ENCODE peak calls at places on chromosomes 6 and 20, in ten cellular contexts. H is activated CD4-positive, CD25-positive, alpha-beta regulatory T cell; U is C1 segment of cervical spinal cord; L is hepatocyte; N is NCI-H187 treated with DMSO at 0.1 percent for 48 hours; X is SK-N-SH; Y is progenitor cell of endocrine pancreas; R is cardiac fibroblast; F is iPS-NIHi11; G is CD8-positive, alpha-beta T cell. D is an unnamed sample.

GRCh38 chr20:23246682-23247664 is 103.6 kb upstream of the NXT1 start:
- DNase-seq in U (no peak), H (no peak), G (no peak), X (no peak), L (no peak), F (no peak), N (no peak), Y (no peak), R (no peak), D (no peak)

GRCh38 chr20:13231031-13231752 is 10.1 kb downstream of the ISM1 start:
- DNase-seq in H (no peak), L (no peak), U (no peak), X (no peak), Y (no peak), G (no peak), R (peak), F (no peak), N (no peak), D (peak)

GRCh38 chr6:33965766-33966165 is 162.0 kb upstream of the MLN start:
- DNase-seq in Y (no peak), X (no peak), H (no peak), N (no peak), U (no peak), R (no peak), G (no peak), L (no peak), F (no peak), D (peak)

GRCh38 chr6:142013286-142013685 is 119.4 kb upstream of the GJE1 start:
- DNase-seq in X (no peak), U (no peak), Y (no peak), R (peak), G (no peak), N (no peak), H (no peak), F (no peak), L (no peak), D (no peak)

GRCh38 chr6:152973916-152974315 is 8.9 kb downstream of the FBXO5 start:
- DNase-seq in R (no peak), G (no peak), X (no peak), N (no peak), U (no peak), H (no peak), Y (no peak), L (no peak), F (no peak), D (no peak)

GRCh38 chr20:11195169-11195568 is 521.4 kb upstream of the JAG1 start:
- DNase-seq in L (peak), N (peak), Y (no peak), G (no peak), F (no peak), U (no peak), H (no peak), X (no peak), R (no peak), D (no peak)

GRCh38 chr6:158506577-158506976 is 53.3 kb upstream of the TMEM181 start:
- DNase-seq in L (no peak), R (no peak), F (peak), G (no peak), N (no peak), Y (peak), U (no peak), X (peak), H (no peak), D (no peak)

GRCh38 chr20:8032499-8032898 is 12.9 kb upstream of the TMX4 start:
- DNase-seq in F (no peak), Y (no peak), U (no peak), L (no peak), N (no peak), X (no peak), R (no peak), H (no peak), G (no peak), D (no peak)

GRCh38 chr6:159134701-159135364 is 34.4 kb upstream of the FNDC1 start:
- DNase-seq in X (peak), L (peak), F (peak), N (peak), G (peak), U (no peak), Y (peak), H (peak), R (peak), D (peak)

GRCh38 chr6:155396605-155397004 is 59.0 kb downstream of the NOX3 start:
- DNase-seq in Y (no peak), H (no peak), L (no peak), U (no peak), F (no peak), R (no peak), G (no peak), N (no peak), X (no peak), D (no peak)

GRCh38 chr6:115133790-115134189 is 791.0 kb upstream of the HS3ST5 start:
- DNase-seq in X (no peak), F (no peak), U (no peak), L (no peak), Y (no peak), G (no peak), H (no peak), R (no peak), N (no peak), D (no peak)

GRCh38 chr6:34015576-34015975 is 130.3 kb downstream of the GRM4 start:
- DNase-seq in N (no peak), H (no peak), R (no peak), F (peak), U (no peak), G (no peak), Y (no peak), X (no peak), L (no peak), D (no peak)

GRCh38 chr20:21396045-21396893 is 1.1 kb downstream of the NKX2-4 start:
- DNase-seq in F (peak), H (no peak), N (no peak), R (no peak), Y (no peak), G (no peak), U (no peak), X (peak), L (peak), D (peak)

GRCh38 chr6:1182722-1183521 is 129.0 kb upstream of the FOXQ1 start:
- DNase-seq in Y (no peak), L (no peak), U (no peak), F (no peak), H (no peak), X (no peak), R (no peak), G (no peak), N (no peak), D (no peak)

GRCh38 chr6:81380718-81381338 is 371.7 kb downstream of the TENT5A start:
- DNase-seq in R (no peak), G (no peak), X (no peak), U (no peak), H (no peak), F (no peak), N (no peak), Y (no peak), L (peak), D (no peak)

GRCh38 chr6:162379762-162380409 is 347.7 kb downstream of the PRKN start:
- DNase-seq in F (no peak), U (no peak), G (no peak), X (no peak), N (no peak), Y (no peak), R (no peak), H (no peak), L (no peak), D (no peak)

GRCh38 chr20:1944345-1945099 is 49.3 kb downstream of the SIRPA start:
- DNase-seq in L (no peak), R (no peak), H (no peak), F (no peak), X (no peak), U (no peak), Y (no peak), N (no peak), G (no peak), D (no peak)

GRCh38 chr6:159943965-159944598 is 24.8 kb upstream of the IGF2R start:
- DNase-seq in U (no peak), X (no peak), Y (no peak), H (no peak), L (no peak), F (no peak), N (no peak), R (no peak), G (no peak), D (no peak)

GRCh38 chr6:42502127-42502526 is 50.4 kb upstream of the TRERF1 start:
- DNase-seq in L (no peak), X (no peak), U (no peak), F (no peak), Y (no peak), R (no peak), N (no peak), G (no peak), H (no peak), D (no peak)

GRCh38 chr20:1112908-1113307 is 5.5 kb upstream of the PSMF1 start:
- DNase-seq in L (no peak), R (no peak), F (no peak), G (no peak), H (no peak), X (no peak), U (no peak), N (no peak), Y (no peak), D (no peak)

GRCh38 chr20:64222273-64222672 is 33.3 kb upstream of the PCMTD2 start:
- DNase-seq in U (no peak), H (no peak), F (no peak), X (no peak), R (peak), Y (no peak), G (no peak), L (peak), N (no peak), D (no peak)

GRCh38 chr20:38386004-38386403 is 39.7 kb downstream of the LBP start:
- DNase-seq in U (no peak), N (no peak), F (no peak), X (no peak), Y (no peak), R (no peak), H (no peak), G (no peak), L (no peak), D (no peak)

GRCh38 chr20:49482621-49483017 is at the start of gene KCNB1:
- DNase-seq in X (peak), R (peak), G (peak), U (no peak), L (peak), N (no peak), F (peak), H (peak), Y (peak), D (peak)

GRCh38 chr6:3022765-3023662 is 23.3 kb downstream of the NQO2 start:
- DNase-seq in U (no peak), L (no peak), Y (no peak), R (peak), F (peak), H (no peak), N (no peak), X (no peak), G (no peak), D (peak)

GRCh38 chr6:31794866-31795615 is 511 bp downstream of the VARS1 start:
- DNase-seq in Y (no peak), H (no peak), N (no peak), F (peak), U (no peak), X (peak), L (no peak), R (no peak), G (no peak), D (no peak)

GRCh38 chr20:63133481-63134091 is 82.3 kb downstream of the YTHDF1 start:
- DNase-seq in N (no peak), U (no peak), X (no peak), L (no peak), F (no peak), R (no peak), Y (no peak), H (no peak), G (no peak), D (no peak)

D was measured in CD8-positive, alpha-beta memory T cell.